ENCODE peak calls at places on chromosomes 5 and 9, in eight cellular contexts. N, E, H, M, U, G, T and D are unnamed samples.

GRCh38 chr5:2017540-2018389 is 135.0 kb upstream of the IRX4 start:
- DNase-seq in N (no peak), E (peak; percentile 49), H (peak; percentile 25), M (peak; percentile 52), U (no peak), G (peak; percentile 61), T (no peak), D (peak; percentile 32)

GRCh38 chr9:86821011-86821845 is 126.1 kb downstream of the GAS1 start:
- DNase-seq in N (no peak), E (no peak), H (peak; percentile 17), M (no peak), U (no peak), G (no peak), T (peak; percentile 50), D (no peak)

GRCh38 chr9:36486933-36487481 is 85.7 kb upstream of the MELK start:
- DNase-seq in N (no peak), E (peak; percentile 80), H (peak; percentile 41), M (no peak), U (peak; percentile 51), G (peak; percentile 47), T (peak; percentile 67), D (no peak)

GRCh38 chr9:71285191-71285656 is 163.8 kb upstream of the TRPM3 start:
- DNase-seq in N (peak; percentile 68), E (peak; percentile 70), H (peak; percentile 71), M (peak; percentile 72), U (peak; percentile 11), G (peak; percentile 56), T (peak; percentile 91), D (peak; percentile 4)

GRCh38 chr5:138636401-138636944 is 61.3 kb upstream of the HSPA9 start:
- DNase-seq in N (no peak), E (no peak), H (no peak), M (no peak), U (no peak), G (no peak), T (no peak), D (no peak)

GRCh38 chr5:134176523-134177196 is at the start of gene SKP1:
- DNase-seq in N (peak; percentile 83), E (peak; percentile 92), H (peak; percentile 81), M (peak; percentile 72), U (peak; percentile 87), G (peak; percentile 92), T (peak; percentile 92), D (peak; percentile 59)

GRCh38 chr9:121261107-121261460 is 6.9 kb upstream of the GSN start:
- DNase-seq in N (peak; percentile 60), E (no peak), H (peak; percentile 54), M (no peak), U (no peak), G (peak; percentile 35), T (peak; percentile 66), D (no peak)

GRCh38 chr9:129483467-129484324 is 137.2 kb downstream of the C9orf50 start:
- DNase-seq in N (peak; percentile 81), E (no peak), H (peak; percentile 91), M (peak; percentile 72), U (peak; percentile 83), G (no peak), T (peak; percentile 99), D (no peak)

GRCh38 chr5:54886866-54887265 is 98.5 kb downstream of the ESM1 start:
- DNase-seq in N (peak; percentile 10), E (no peak), H (no peak), M (no peak), U (no peak), G (no peak), T (no peak), D (no peak)

GRCh38 chr5:174172104-174172965 is 126.8 kb downstream of the NSG2 start:
- DNase-seq in N (peak; percentile 37), E (no peak), H (peak; percentile 42), M (no peak), U (no peak), G (peak; percentile 53), T (no peak), D (no peak)

GRCh38 chr9:463455-464125 is 248.9 kb downstream of the DOCK8 start:
- DNase-seq in N (no peak), E (no peak), H (no peak), M (peak; percentile 55), U (no peak), G (no peak), T (no peak), D (no peak)

GRCh38 chr5:150137168-150137957 is 18.3 kb downstream of the PDGFRB start:
- DNase-seq in N (peak; percentile 54), E (no peak), H (peak; percentile 84), M (no peak), U (no peak), G (peak; percentile 58), T (peak; percentile 43), D (no peak)

GRCh38 chr5:139283252-139284166 is 10.0 kb upstream of the MATR3 start:
- DNase-seq in N (no peak), E (no peak), H (no peak), M (no peak), U (no peak), G (no peak), T (no peak), D (no peak)

GRCh38 chr9:133071484-133072150 is 9.8 kb downstream of the CEL start:
- DNase-seq in N (no peak), E (no peak), H (no peak), M (no peak), U (no peak), G (no peak), T (no peak), D (no peak)

GRCh38 chr5:111415053-111415452 is 97.3 kb downstream of the STARD4 start:
- DNase-seq in N (no peak), E (peak; percentile 6), H (no peak), M (no peak), U (no peak), G (no peak), T (no peak), D (no peak)

GRCh38 chr9:20319641-20320337 is 302.5 kb downstream of the MLLT3 start:
- DNase-seq in N (peak; percentile 77), E (no peak), H (peak; percentile 66), M (peak; percentile 19), U (no peak), G (no peak), T (peak; percentile 56), D (no peak)

GRCh38 chr9:129574911-129575574 is 45.9 kb downstream of the C9orf50 start:
- DNase-seq in N (peak; percentile 46), E (no peak), H (peak; percentile 89), M (no peak), U (no peak), G (no peak), T (peak; percentile 61), D (no peak)

GRCh38 chr9:97598461-97599288 is 34.5 kb downstream of the TSTD2 start:
- DNase-seq in N (peak; percentile 74), E (peak; percentile 93), H (peak; percentile 81), M (peak; percentile 72), U (peak; percentile 80), G (peak; percentile 75), T (peak; percentile 88), D (peak; percentile 74)

GRCh38 chr5:100746730-100747129 is 156.4 kb downstream of the ST8SIA4 start:
- DNase-seq in N (no peak), E (peak; percentile 59), H (no peak), M (no peak), U (no peak), G (no peak), T (no peak), D (no peak)

GRCh38 chr5:102971693-102972293 is 148.1 kb downstream of the GIN1 start:
- DNase-seq in N (peak; percentile 61), E (peak; percentile 8), H (peak; percentile 68), M (peak; percentile 70), U (no peak), G (no peak), T (peak; percentile 82), D (no peak)

GRCh38 chr9:35923927-35924763 is 14.9 kb downstream of the SPAAR start:
- DNase-seq in N (peak; percentile 89), E (no peak), H (peak; percentile 97), M (peak; percentile 95), U (no peak), G (no peak), T (peak; percentile 85), D (no peak)

GRCh38 chr5:31421806-31422586 is 109.9 kb downstream of the DROSHA start:
- DNase-seq in N (no peak), E (no peak), H (no peak), M (no peak), U (no peak), G (no peak), T (no peak), D (no peak)